ENCODE peak calls at places on chromosomes 11 and 22, in four cellular contexts. S is T-helper 1 cell, Q is H54, Y is kidney glomerular epithelial cell. D is an unnamed sample.

GRCh38 chr11:101022256-101022655 is 107.4 kb downstream of the PGR start:
- DNase-seq in S (no peak), Q (no peak), Y (no peak), D (no peak)

GRCh38 chr11:16613401-16614381 is 124.8 kb upstream of the C11orf58 start:
- DNase-seq in S (peak; percentile 41), Q (peak; percentile 71), Y (peak; percentile 76), D (peak; percentile 96)

GRCh38 chr11:71477637-71478011 is 24.6 kb downstream of the NADSYN1 start:
- DNase-seq in S (no peak), Q (no peak), Y (no peak), D (no peak)

GRCh38 chr11:107844041-107844440 is 14.5 kb downstream of the SLC35F2 start:
- DNase-seq in S (no peak), Q (no peak), Y (peak; percentile 6), D (no peak)

GRCh38 chr11:68312780-68313573 is 586 bp downstream of the LRP5 start:
- DNase-seq in S (no peak), Q (no peak), Y (no peak), D (no peak)

GRCh38 chr22:49901457-49901856 is 16.8 kb downstream of the ALG12 start:
- DNase-seq in S (no peak), Q (no peak), Y (no peak), D (no peak)

GRCh38 chr22:26964642-26965041 is 307.3 kb downstream of the MIAT start:
- DNase-seq in S (no peak), Q (no peak), Y (no peak), D (no peak)

GRCh38 chr11:45974806-45975205 is 52.4 kb downstream of the LARGE2 start:
- DNase-seq in S (no peak), Q (no peak), Y (no peak), D (no peak)

GRCh38 chr11:27204527-27204926 is 158.5 kb downstream of the CCDC34 start:
- DNase-seq in S (peak; percentile 3), Q (no peak), Y (peak; percentile 22), D (no peak)

GRCh38 chr22:36457688-36458450 is 23.6 kb downstream of the TXN2 start:
- DNase-seq in S (no peak), Q (no peak), Y (no peak), D (no peak)

GRCh38 chr11:122202951-122203456 is 87.0 kb upstream of the BLID start:
- DNase-seq in S (no peak), Q (peak; percentile 32), Y (peak; percentile 62), D (peak; percentile 75)

GRCh38 chr11:75582461-75582934 is 20.4 kb downstream of the SERPINH1 start:
- DNase-seq in S (no peak), Q (no peak), Y (no peak), D (no peak)

GRCh38 chr11:118953265-118953664 is 2.8 kb upstream of the UPK2 start:
- DNase-seq in S (no peak), Q (no peak), Y (no peak), D (peak; percentile 94)

GRCh38 chr22:31106651-31107205 is 640 bp downstream of the SELENOM start:
- DNase-seq in S (no peak), Q (no peak), Y (no peak), D (no peak)

GRCh38 chr22:35582861-35583670 is 34.1 kb downstream of the MB start:
- DNase-seq in S (peak; percentile 47), Q (peak; percentile 61), Y (peak; percentile 72), D (peak; percentile 85)

GRCh38 chr11:17314232-17314547 is 37.4 kb upstream of the NCR3LG1 start:
- DNase-seq in S (no peak), Q (peak; percentile 26), Y (no peak), D (no peak)

GRCh38 chr11:45411221-45411946 is 125.2 kb upstream of the SYT13 start:
- DNase-seq in S (no peak), Q (peak; percentile 42), Y (no peak), D (peak; percentile 37)

GRCh38 chr22:31968022-31968421 is 23.7 kb downstream of the YWHAH start:
- DNase-seq in S (no peak), Q (no peak), Y (no peak), D (peak; percentile 62)

GRCh38 chr11:43575931-43576833 is 104.4 kb upstream of the HSD17B12 start:
- DNase-seq in S (no peak), Q (no peak), Y (no peak), D (no peak)

GRCh38 chr11:120529214-120529613 is 17.7 kb downstream of the GRIK4 start:
- DNase-seq in S (no peak), Q (no peak), Y (no peak), D (no peak)

GRCh38 chr11:29482510-29482909 is 534.3 kb downstream of the KCNA4 start:
- DNase-seq in S (no peak), Q (no peak), Y (peak; percentile 70), D (no peak)

GRCh38 chr22:32426881-32427280 is 14.8 kb upstream of the RTCB start:
- DNase-seq in S (no peak), Q (no peak), Y (no peak), D (no peak)

GRCh38 chr22:23154461-23154860 is 9.2 kb downstream of the RAB36 start:
- DNase-seq in S (no peak), Q (no peak), Y (no peak), D (no peak)

GRCh38 chr11:34044664-34045485 is 6.7 kb upstream of the CAPRIN1 start:
- DNase-seq in S (no peak), Q (peak; percentile 65), Y (no peak), D (no peak)

GRCh38 chr11:31940396-31941037 is 129.4 kb upstream of the PAX6 start:
- DNase-seq in S (no peak), Q (no peak), Y (no peak), D (no peak)

GRCh38 chr11:1870721-1871466 is 18.0 kb downstream of the LSP1 start:
- DNase-seq in S (peak; percentile 27), Q (no peak), Y (no peak), D (peak; percentile 47)

GRCh38 chr11:28049338-28050216 is 58.4 kb downstream of the KIF18A start:
- DNase-seq in S (no peak), Q (no peak), Y (peak; percentile 3), D (no peak)

GRCh38 chr11:130828741-130829140 is 87.5 kb downstream of the SNX19 start:
- DNase-seq in S (no peak), Q (no peak), Y (no peak), D (no peak)

GRCh38 chr22:44580176-44580575 is 82.1 kb upstream of the RTL6 start:
- DNase-seq in S (no peak), Q (no peak), Y (no peak), D (no peak)

GRCh38 chr11:131999955-132000354 is 629.5 kb downstream of the NTM start:
- DNase-seq in S (no peak), Q (no peak), Y (no peak), D (no peak)

GRCh38 chr22:21972293-21972779 is 10.3 kb downstream of the TOP3B start:
- DNase-seq in S (peak; percentile 32), Q (peak; percentile 22), Y (no peak), D (peak; percentile 38)

GRCh38 chr22:19749876-19750275 is 10.7 kb upstream of the TBX1 start:
- DNase-seq in S (no peak), Q (no peak), Y (no peak), D (no peak)

GRCh38 chr11:20731676-20732075 is 62.3 kb downstream of the NELL1 start:
- DNase-seq in S (no peak), Q (no peak), Y (no peak), D (no peak)

GRCh38 chr11:5891216-5891800 is 1.7 kb upstream of the OR52E5 start:
- DNase-seq in S (no peak), Q (no peak), Y (peak; percentile 23), D (no peak)

GRCh38 chr11:16861867-16862266 is 123.4 kb downstream of the C11orf58 start:
- DNase-seq in S (no peak), Q (no peak), Y (no peak), D (peak; percentile 52)

GRCh38 chr11:20712912-20713311 is 43.5 kb downstream of the NELL1 start:
- DNase-seq in S (no peak), Q (no peak), Y (no peak), D (no peak)

GRCh38 chr11:72781313-72782080 is 12.3 kb downstream of the STARD10 start:
- DNase-seq in S (peak; percentile 55), Q (peak; percentile 64), Y (no peak), D (no peak)

GRCh38 chr22:38741166-38741565 is 14.6 kb downstream of the SUN2 start:
- DNase-seq in S (no peak), Q (no peak), Y (no peak), D (no peak)

GRCh38 chr11:116697011-116697410 is 75.8 kb downstream of the BUD13 start:
- DNase-seq in S (no peak), Q (no peak), Y (no peak), D (no peak)

D was measured in Ammon's horn.